ENCODE peak calls at places on chromosome 4, in ten cellular contexts. F, N, R, B, I, A, U, L, G and H are unnamed samples.
A peak's percentile ranks its signal among the peaks of the same experiment; 100 is the strongest.

GRCh38 chr4:182478475-182478874 is 235.3 kb downstream of the TENM3 start:
- DNase-seq in N (peak; percentile 43), F (no peak), I (no peak), A (no peak), G (peak; percentile 82), R (no peak), B (peak; percentile 29), U (no peak), L (no peak), H (no peak)

GRCh38 chr4:140427919-140428471 is 547 bp upstream of the CLGN start:
- DNase-seq in L (no peak), A (no peak), R (no peak), I (no peak), B (peak; percentile 57), U (no peak), F (no peak), G (peak; percentile 17), N (peak; percentile 53), H (no peak)

GRCh38 chr4:34176609-34177008 is 2067.7 kb downstream of the ARAP2 start:
- DNase-seq in F (no peak), G (no peak), N (no peak), L (no peak), A (no peak), R (no peak), U (no peak), I (no peak), B (no peak), H (no peak)

GRCh38 chr4:147560632-147561031 is 56.6 kb upstream of the TMEM184C start:
- DNase-seq in L (no peak), U (no peak), N (peak; percentile 69), F (no peak), I (no peak), A (no peak), G (no peak), B (no peak), R (no peak), H (no peak)

GRCh38 chr4:137676357-137676998 is 144.2 kb upstream of the PCDH18 start:
- DNase-seq in L (no peak), N (no peak), R (no peak), B (no peak), U (no peak), F (no peak), I (no peak), A (no peak), G (no peak), H (no peak)

GRCh38 chr4:128450326-128451120 is 162.9 kb upstream of the PGRMC2 start:
- DNase-seq in U (no peak), L (no peak), B (no peak), A (no peak), R (no peak), F (no peak), N (no peak), I (no peak), G (no peak), H (no peak)

GRCh38 chr4:5037553-5038551 is 13.4 kb upstream of the STK32B start:
- DNase-seq in G (no peak), N (peak; percentile 93), A (no peak), I (no peak), B (peak; percentile 38), L (no peak), R (peak; percentile 76), U (no peak), F (no peak), H (no peak)

GRCh38 chr4:128220286-128221235 is 67.1 kb downstream of the PGRMC2 start:
- DNase-seq in N (peak; percentile 83), I (no peak), A (no peak), R (no peak), G (peak; percentile 41), F (no peak), U (no peak), L (no peak), B (peak; percentile 11), H (no peak)

GRCh38 chr4:99715286-99715685 is 57.7 kb upstream of the C4orf54 start:
- DNase-seq in G (no peak), U (no peak), R (no peak), A (no peak), I (no peak), N (no peak), L (no peak), B (no peak), F (no peak), H (no peak)

GRCh38 chr4:173535932-173536331 is 5.9 kb upstream of the HAND2 start:
- DNase-seq in L (no peak), I (no peak), U (no peak), R (no peak), N (peak; percentile 62), G (no peak), F (no peak), B (no peak), A (no peak), H (no peak)
- H3K27ac ChIP-seq in L (no peak overlapping the region), I (no peak overlapping the region), U (no peak overlapping the region), R (no peak overlapping the region), N (no peak overlapping the region), G (no peak overlapping the region), F (peak overlapping the region; percentile 80), B (no peak overlapping the region), A (no peak overlapping the region), H (no peak overlapping the region)

DNA sequence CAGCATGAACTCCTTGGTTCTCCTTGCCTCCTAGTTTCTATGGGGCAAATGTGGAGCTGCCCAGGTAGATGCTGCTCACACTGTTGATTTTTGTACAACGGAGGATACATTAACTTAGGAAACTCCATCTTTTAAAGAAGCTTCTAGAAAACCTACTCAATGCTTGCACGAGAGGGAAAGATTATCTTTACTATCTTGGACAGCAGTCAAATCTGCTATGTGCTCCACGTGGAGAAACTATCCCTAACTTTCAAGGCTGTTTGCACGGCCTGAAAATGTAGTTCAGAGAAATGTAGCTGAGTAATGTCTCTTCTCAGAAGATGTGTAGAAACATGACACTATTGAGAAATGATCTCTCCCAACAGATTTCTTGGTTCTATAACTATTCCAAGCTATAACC is 1530.9 kb upstream of the PABPC4L start:
- DNase-seq in B (no peak), L (no peak), G (no peak), N (no peak), I (no peak), A (no peak), F (no peak), U (no peak), R (no peak), H (no peak)
- H3K27ac ChIP-seq in B (no peak overlapping the region), L (no peak overlapping the region), G (no peak overlapping the region), N (no peak overlapping the region), I (no peak overlapping the region), A (no peak overlapping the region), F (no peak overlapping the region), U (no peak overlapping the region), R (no peak overlapping the region), H (no peak overlapping the region)

GRCh38 chr4:48439988-48440387 is 43.2 kb upstream of the SLC10A4 start:
- DNase-seq in R (no peak), N (no peak), G (no peak), F (no peak), U (no peak), L (no peak), I (no peak), A (no peak), B (no peak), H (no peak)

GRCh38 chr4:48449151-48449550 is 34.0 kb upstream of the SLC10A4 start:
- DNase-seq in R (no peak), F (no peak), B (peak; percentile 11), N (no peak), U (no peak), A (no peak), I (no peak), L (no peak), G (no peak), H (no peak)

GRCh38 chr4:48450740-48451139 is 32.4 kb upstream of the SLC10A4 start:
- DNase-seq in I (no peak), N (no peak), F (no peak), L (no peak), A (no peak), R (no peak), U (no peak), G (no peak), B (no peak), H (no peak)

GRCh38 chr4:48445704-48446103 is 37.4 kb upstream of the SLC10A4 start:
- DNase-seq in R (no peak), I (no peak), N (peak; percentile 13), B (no peak), L (no peak), A (no peak), G (peak; percentile 58), U (no peak), F (no peak), H (no peak)
- H3K27ac ChIP-seq in R (no peak overlapping the region), I (no peak overlapping the region), N (no peak overlapping the region), B (no peak overlapping the region), L (no peak overlapping the region), A (no peak overlapping the region), G (no peak overlapping the region), U (no peak overlapping the region), F (no peak overlapping the region), H (no peak overlapping the region)

GRCh38 chr4:20193522-20193902 is 58.2 kb upstream of the SLIT2 start:
- DNase-seq in L (no peak), A (no peak), U (no peak), G (no peak), R (no peak), I (no peak), F (no peak), N (no peak), B (no peak), H (no peak)

GRCh38 chr4:20196476-20196875 is 55.2 kb upstream of the SLIT2 start:
- DNase-seq in B (no peak), F (no peak), N (no peak), A (no peak), G (no peak), L (no peak), R (no peak), U (no peak), I (no peak), H (no peak)

GRCh38 chr4:20194079-20195013 is 57.4 kb upstream of the SLIT2 start:
- DNase-seq in R (no peak), A (no peak), L (no peak), I (no peak), U (no peak), B (no peak), F (no peak), N (peak; percentile 45), G (no peak), H (no peak)

GRCh38 chr4:20195071-20195885 is 56.4 kb upstream of the SLIT2 start:
- DNase-seq in U (no peak), F (no peak), A (no peak), L (no peak), N (peak; percentile 7), R (no peak), G (no peak), I (no peak), B (no peak), H (no peak)

GRCh38 chr4:20192754-20193521 is 58.8 kb upstream of the SLIT2 start:
- DNase-seq in U (no peak), L (no peak), G (no peak), B (no peak), F (no peak), I (no peak), A (no peak), N (no peak), R (no peak), H (no peak)
- H3K27ac ChIP-seq in U (no peak overlapping the region), L (no peak overlapping the region), G (no peak overlapping the region), B (no peak overlapping the region), F (peak overlapping the region; percentile 35), I (no peak overlapping the region), A (no peak overlapping the region), N (no peak overlapping the region), R (peak overlapping the region; percentile 33), H (no peak overlapping the region)

DNA sequence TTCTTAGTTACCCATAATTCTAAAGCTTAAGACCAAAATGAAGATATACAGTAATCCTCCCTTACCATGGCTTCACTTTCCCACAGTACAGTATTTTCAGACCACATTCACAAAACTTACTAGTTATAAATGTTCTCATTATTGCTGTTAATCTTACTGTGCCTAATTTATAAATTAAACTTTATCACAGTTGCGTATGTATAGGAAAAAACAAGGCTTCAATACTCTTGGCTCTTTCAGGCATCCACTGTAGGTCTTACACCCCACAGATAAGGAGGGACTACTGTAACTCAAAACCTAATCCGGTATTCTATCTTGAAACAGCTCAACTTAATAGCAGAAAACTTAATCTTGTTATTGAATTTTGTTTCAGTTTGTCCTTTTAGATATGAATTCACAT is 3.6 kb downstream of the HMGB2 start:
- DNase-seq in L (no peak), G (no peak), U (no peak), B (no peak), F (no peak), A (no peak), R (no peak), I (no peak), N (no peak), H (no peak)
- H3K27ac ChIP-seq in L (no peak overlapping the region), G (no peak overlapping the region), U (no peak overlapping the region), B (no peak overlapping the region), F (no peak overlapping the region), A (no peak overlapping the region), R (no peak overlapping the region), I (no peak overlapping the region), N (no peak overlapping the region), H (no peak overlapping the region)